ENCODE peak calls at places on chromosomes 6 and 20, in four cellular contexts. Y is GM12878, C is HL-60, H is GM12891. T is an unnamed sample.

GRCh38 chr6:88586371-88587157 is 376.9 kb downstream of the RNGTT start:
- DNase-seq in Y (no peak), C (no peak), H (no peak), T (no peak)

GRCh38 chr6:83908813-83909212 is 49.3 kb downstream of the CYB5R4 start:
- DNase-seq in Y (no peak), C (no peak), H (no peak), T (no peak)

GRCh38 chr20:10719740-10720380 is 46.1 kb upstream of the JAG1 start:
- DNase-seq in Y (no peak), C (no peak), H (no peak), T (no peak)

GRCh38 chr6:158817298-158818007 is 1.7 kb downstream of the EZR start:
- DNase-seq in Y (no peak), C (no peak), H (no peak), T (peak; percentile 95)

GRCh38 chr6:1715336-1715735 is 105.6 kb downstream of the FOXC1 start:
- DNase-seq in Y (no peak), C (no peak), H (no peak), T (no peak)

GRCh38 chr6:126682440-126682839 is 342.5 kb downstream of the CENPW start:
- DNase-seq in Y (no peak), C (no peak), H (no peak), T (no peak)

GRCh38 chr20:35773154-35773751 is 1.4 kb downstream of the PHF20 start:
- DNase-seq in Y (peak; percentile 36), C (peak; percentile 26), H (peak; percentile 27), T (peak; percentile 63)

GRCh38 chr6:54053893-54054391 is 57.3 kb upstream of the MLIP start:
- DNase-seq in Y (no peak), C (no peak), H (no peak), T (no peak)

GRCh38 chr20:25254986-25255680 is 7.2 kb downstream of the PYGB start:
- DNase-seq in Y (no peak), C (no peak), H (no peak), T (no peak)

GRCh38 chr6:158060447-158061360 is 79.0 kb downstream of the SYNJ2 start:
- DNase-seq in Y (no peak), C (no peak), H (no peak), T (no peak)

GRCh38 chr20:48877299-48877698 is 44.2 kb upstream of the ARFGEF2 start:
- DNase-seq in Y (no peak), C (no peak), H (no peak), T (no peak)

GRCh38 chr20:5621305-5621704 is 128.9 kb upstream of the SHLD1 start:
- DNase-seq in Y (no peak), C (no peak), H (no peak), T (no peak)

GRCh38 chr20:32484221-32485125 is 100.7 kb downstream of the NOL4L start:
- DNase-seq in Y (no peak), C (no peak), H (peak; percentile 28), T (no peak)

GRCh38 chr20:25273541-25274358 is 25.9 kb downstream of the PYGB start:
- DNase-seq in Y (no peak), C (no peak), H (no peak), T (no peak)

GRCh38 chr20:42483694-42484303 is 705.9 kb downstream of the PTPRT start:
- DNase-seq in Y (no peak), C (no peak), H (no peak), T (peak; percentile 56)

GRCh38 chr6:137975058-137975940 is 108.2 kb downstream of the TNFAIP3 start:
- DNase-seq in Y (peak; percentile 53), C (peak; percentile 52), H (no peak), T (no peak)

GRCh38 chr6:657743-658142 is 843 bp upstream of the HUS1B start:
- DNase-seq in Y (no peak), C (no peak), H (no peak), T (no peak)

DNA sequence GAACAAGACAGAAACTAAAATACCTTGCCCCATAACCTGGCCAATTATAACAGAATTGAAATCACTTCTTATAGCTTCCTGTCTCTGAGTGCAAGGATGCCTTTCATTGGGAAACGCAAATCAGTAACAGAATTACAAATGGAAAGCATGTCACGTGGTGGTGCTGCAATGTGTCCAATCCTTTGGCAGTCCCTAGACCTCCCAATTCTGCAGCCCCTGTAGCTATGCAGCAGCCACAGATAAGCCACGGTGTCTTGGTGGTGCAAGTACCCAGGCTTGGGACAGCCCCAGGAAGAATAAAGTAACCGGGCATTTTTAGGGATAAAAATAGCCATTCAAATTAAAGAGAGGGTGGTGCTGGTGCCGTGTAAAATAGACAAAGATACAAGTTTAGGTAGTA is 134.6 kb upstream of the CCN2 start:
- DNase-seq in Y (no peak), C (no peak), H (no peak), T (no peak)
- TF ChIP-seq SPI1 in Y (no peak), C (no peak), H (no peak), T (no peak)

DNA sequence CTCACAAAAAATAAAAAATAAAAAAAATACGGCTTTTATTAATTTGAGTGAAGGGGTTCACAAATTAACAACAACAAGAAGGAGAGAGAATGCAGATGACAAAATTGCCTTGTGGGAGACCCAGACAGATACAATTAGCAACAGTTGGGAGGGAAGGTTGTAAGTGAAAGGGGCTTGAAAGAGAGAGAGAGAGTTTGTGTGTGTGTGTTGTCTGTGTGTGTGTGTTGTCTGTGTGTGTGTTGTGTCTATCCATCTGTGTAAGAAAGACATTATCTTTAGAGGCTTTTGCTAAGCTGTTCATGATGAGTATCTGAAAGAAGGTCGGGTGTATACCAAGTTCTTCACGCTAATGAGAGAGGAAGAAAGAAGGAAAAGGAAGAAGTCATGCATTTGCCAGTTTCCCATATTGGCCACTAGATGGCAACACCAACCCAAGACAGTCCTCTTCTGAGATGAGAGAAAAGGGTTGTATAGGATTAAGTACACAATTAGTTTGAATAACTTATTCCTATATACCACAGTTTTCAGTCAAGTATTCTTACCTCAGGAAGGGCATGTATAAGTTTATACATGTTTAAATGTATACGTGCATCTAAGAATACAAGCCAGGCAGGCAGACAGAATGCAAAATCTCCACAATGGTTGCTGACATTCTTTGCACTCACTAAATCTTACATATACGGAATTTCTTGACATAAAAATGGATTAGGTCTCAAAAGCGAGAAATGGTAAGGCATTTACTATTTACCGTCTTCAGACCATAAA is 63.7 kb upstream of the CD2AP start:
- DNase-seq in Y (peak; percentile 60), C (peak; percentile 28), H (peak; percentile 22), T (peak; percentile 70)
- TF ChIP-seq SPI1 in Y (no peak), C (peak; percentile 42), H (peak; percentile 17), T (peak; percentile 35)

DNA sequence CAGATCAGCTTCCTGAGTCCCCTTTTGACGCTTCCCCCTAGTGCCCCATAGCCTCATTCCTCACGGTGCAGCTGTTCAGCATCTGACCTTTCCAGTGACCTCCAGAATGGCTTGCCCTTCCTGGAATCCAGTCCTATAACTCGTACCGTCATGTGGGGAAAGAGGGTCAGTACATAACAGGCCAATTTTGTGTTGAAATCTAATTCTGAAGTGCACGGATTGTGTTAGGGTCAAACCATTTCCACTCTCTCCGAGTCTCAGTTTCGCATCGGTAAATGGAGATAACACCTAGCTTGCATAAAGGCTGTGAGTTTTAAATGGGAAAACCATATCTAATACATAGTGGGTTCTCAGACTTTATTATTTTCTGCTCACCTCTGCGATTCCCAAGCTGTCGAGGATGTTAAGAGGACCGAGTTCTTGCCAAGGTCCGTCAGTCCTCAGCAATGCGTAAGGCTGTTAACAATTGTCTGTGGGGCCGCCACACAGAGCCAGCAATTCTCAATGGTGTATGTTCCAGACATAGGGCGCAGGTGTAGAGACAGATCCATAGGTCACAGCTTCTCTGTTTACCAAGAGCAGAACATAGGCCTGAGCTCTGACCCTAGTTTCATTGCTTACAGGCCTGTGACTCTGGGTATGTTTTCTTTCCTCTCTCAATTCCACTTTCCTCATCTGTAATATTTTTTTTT is 45.5 kb upstream of the CCR6 start:
- DNase-seq in Y (no peak), C (no peak), H (no peak), T (no peak)
- TF ChIP-seq SPI1 in Y (no peak), C (no peak), H (no peak), T (no peak)

GRCh38 chr6:23696946-23697345 is 429.1 kb upstream of the NRSN1 start:
- DNase-seq in Y (no peak), C (no peak), H (no peak), T (no peak)
- TF ChIP-seq SPI1 in Y (no peak), C (no peak), H (no peak), T (no peak)

GRCh38 chr20:56722042-56722441 is 92.9 kb downstream of the TFAP2C start:
- DNase-seq in Y (peak; percentile 21), C (peak; percentile 83), H (peak; percentile 27), T (no peak)
- TF ChIP-seq SPI1 in Y (peak; percentile 98), C (peak; percentile 99), H (peak; percentile 95), T (peak; percentile 83)

GRCh38 chr6:108895591-108895990 is 47.4 kb downstream of the ARMC2 start:
- DNase-seq in Y (no peak), C (peak; percentile 26), H (no peak), T (no peak)

GRCh38 chr6:108897371-108897770 is 49.1 kb downstream of the ARMC2 start:
- DNase-seq in Y (no peak), C (no peak), H (no peak), T (no peak)

GRCh38 chr6:108896111-108896661 is 48.0 kb downstream of the ARMC2 start:
- DNase-seq in Y (no peak), C (peak; percentile 41), H (no peak), T (no peak)
- TF ChIP-seq SPI1 in Y (no peak), C (no peak), H (no peak), T (no peak)

GRCh38 chr6:57158658-57159057 is 13.5 kb upstream of the BAG2 start:
- DNase-seq in Y (no peak), C (no peak), H (no peak), T (no peak)
- TF ChIP-seq SPI1 in Y (no peak), C (no peak), H (no peak), T (no peak)

GRCh38 chr20:63058696-63059335 is 52.1 kb upstream of the BHLHE23 start:
- DNase-seq in Y (no peak), C (no peak), H (no peak), T (no peak)
- TF ChIP-seq SPI1 in Y (no peak), C (no peak), H (no peak), T (no peak)

T was measured in K562.